ENCODE peak calls at places on chromosomes 16 and 17, in eight cellular contexts. B, P, H, U, J, Q, C and Z are unnamed samples.

GRCh38 chr16:83305092-83305491 is 502.7 kb upstream of the HSBP1 start:
- DNase-seq in B (peak; percentile 19), C (no peak), U (no peak), Q (no peak), J (no peak), H (no peak), P (no peak), Z (no peak)

GRCh38 chr17:15414502-15415348 is 52.7 kb downstream of the CDRT4 start:
- DNase-seq in P (no peak), C (no peak), H (no peak), Q (no peak), J (no peak), U (peak; percentile 70), B (no peak), Z (no peak)

GRCh38 chr16:4700997-4701743 is 7.8 kb downstream of the NUDT16L1 start:
- DNase-seq in J (peak; percentile 72), P (no peak), U (no peak), H (no peak), Q (no peak), B (no peak), C (no peak), Z (no peak)

GRCh38 chr16:11354733-11355574 is 9.7 kb downstream of the RMI2 start:
- DNase-seq in P (no peak), C (no peak), H (peak; percentile 57), Q (peak; percentile 59), B (peak; percentile 94), U (no peak), J (no peak), Z (no peak)

GRCh38 chr16:2895813-2896212 is 12.8 kb downstream of the FLYWCH2 start:
- DNase-seq in U (no peak), B (no peak), H (no peak), J (no peak), C (no peak), Q (no peak), P (no peak), Z (no peak)

GRCh38 chr17:36850794-36851193 is 86.5 kb upstream of the LHX1 start:
- DNase-seq in C (no peak), P (no peak), J (no peak), H (no peak), Q (no peak), U (no peak), B (peak; percentile 34), Z (no peak)

GRCh38 chr17:74369221-74369620 is 1.9 kb downstream of the GPR142 start:
- DNase-seq in P (no peak), C (no peak), J (no peak), U (no peak), Q (no peak), B (no peak), H (peak; percentile 51), Z (no peak)

GRCh38 chr17:40134184-40134583 is 6.2 kb upstream of the CASC3 start:
- DNase-seq in P (no peak), U (no peak), C (no peak), Q (no peak), B (no peak), J (no peak), H (no peak), Z (no peak)

GRCh38 chr17:7803981-7804380 is 30.0 kb upstream of the KDM6B start:
- DNase-seq in P (no peak), Q (no peak), H (no peak), B (no peak), U (no peak), J (peak; percentile 32), C (no peak), Z (no peak)

GRCh38 chr16:66412182-66412581 is 14.9 kb upstream of the BEAN1 start:
- DNase-seq in U (no peak), J (no peak), Q (no peak), B (no peak), C (no peak), P (no peak), H (no peak), Z (no peak)

GRCh38 chr16:26532456-26532855 is 534.3 kb upstream of the C16orf82 start:
- DNase-seq in U (no peak), B (no peak), J (no peak), P (no peak), H (no peak), Q (no peak), C (no peak), Z (no peak)

GRCh38 chr16:33877-34707 is 19.3 kb downstream of the POLR3K start:
- DNase-seq in C (no peak), P (no peak), B (no peak), H (no peak), U (no peak), J (no peak), Q (no peak), Z (no peak)

GRCh38 chr16:35689764-35690163 is 2230.4 kb downstream of the TP53TG3F start:
- DNase-seq in B (no peak), C (no peak), J (no peak), Q (no peak), U (no peak), H (no peak), P (no peak), Z (no peak)

GRCh38 chr16:35691057-35691456 is 2231.6 kb downstream of the TP53TG3F start:
- DNase-seq in H (no peak), B (no peak), U (no peak), P (no peak), J (no peak), Q (no peak), C (no peak), Z (no peak)

GRCh38 chr16:35692824-35693223 is 2233.4 kb downstream of the TP53TG3F start:
- DNase-seq in Q (no peak), P (no peak), B (no peak), H (no peak), C (no peak), U (no peak), J (no peak), Z (no peak)

GRCh38 chr16:35687781-35688180 is 2228.4 kb downstream of the TP53TG3F start:
- DNase-seq in B (no peak), P (no peak), J (no peak), C (no peak), H (no peak), U (no peak), Q (no peak), Z (no peak)

DNA sequence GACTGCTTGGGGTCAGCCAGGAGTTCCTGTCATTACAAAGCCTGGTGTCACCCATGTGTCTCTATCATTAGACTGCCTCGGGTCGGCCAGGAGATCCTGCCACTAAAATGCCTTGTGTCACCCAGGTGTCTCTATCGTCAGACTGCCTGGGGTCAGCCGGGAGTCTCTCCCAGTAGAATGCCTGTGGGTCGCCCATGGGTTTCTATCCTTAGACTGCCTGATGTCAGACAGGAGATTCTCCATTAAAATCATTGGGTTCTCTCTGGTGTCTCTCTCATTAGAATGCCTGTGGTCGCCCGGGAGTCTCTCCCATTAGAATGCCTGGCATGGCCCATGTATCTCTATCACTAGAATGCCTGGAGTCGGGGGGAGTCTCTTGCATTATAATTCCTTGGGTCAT is 2231.0 kb downstream of the TP53TG3F start:
- DNase-seq in C (no peak), H (no peak), U (no peak), J (no peak), Q (no peak), B (no peak), P (no peak), Z (no peak)
- H3K9me3 ChIP-seq in C (no peaks in the 10 kb centered on the region), H (no peaks in the 10 kb centered on the region), U (no peaks in the 10 kb centered on the region), J (no peaks in the 10 kb centered on the region), Q (no peaks in the 10 kb centered on the region), B (no peaks in the 10 kb centered on the region), P (peaks cover 77% of the 10 kb centered on the region), Z (no peaks in the 10 kb centered on the region)

GRCh38 chr17:44111777-44112176 is 11.7 kb downstream of the HDAC5 start:
- DNase-seq in B (no peak), Q (peak; percentile 49), P (no peak), J (no peak), U (no peak), H (no peak), C (no peak), Z (no peak)

GRCh38 chr17:44109312-44109630 is 14.2 kb downstream of the HDAC5 start:
- DNase-seq in U (no peak), B (no peak), P (no peak), J (no peak), C (no peak), H (no peak), Q (no peak), Z (no peak)

GRCh38 chr17:44110823-44111633 is 12.4 kb downstream of the HDAC5 start:
- DNase-seq in H (peak; percentile 41), Q (peak; percentile 100), B (peak; percentile 94), P (peak; percentile 98), U (peak; percentile 98), C (peak; percentile 99), J (peak; percentile 94), Z (peak; percentile 75)

GRCh38 chr17:44108440-44109311 is 14.8 kb downstream of the HDAC5 start:
- DNase-seq in C (no peak), P (peak; percentile 95), J (peak; percentile 29), H (no peak), B (peak; percentile 96), Q (peak; percentile 92), U (no peak), Z (no peak)

GRCh38 chr17:44110011-44110686 is 13.3 kb downstream of the HDAC5 start:
- DNase-seq in H (no peak), J (no peak), Q (no peak), C (no peak), U (no peak), P (no peak), B (no peak), Z (no peak)
- H3K4me1 ChIP-seq in H (peaks cover 28% of the 10 kb centered on the region), J (peaks cover 27% of the 10 kb centered on the region), Q (peaks cover 49% of the 10 kb centered on the region), C (peaks cover 19% of the 10 kb centered on the region), U (peaks cover 82% of the 10 kb centered on the region), P (peaks cover 99% of the 10 kb centered on the region), B (peaks cover 35% of the 10 kb centered on the region), Z (peaks cover 7% of the 10 kb centered on the region)

GRCh38 chr16:35339337-35339736 is 1879.9 kb downstream of the TP53TG3F start:
- DNase-seq in B (no peak), P (no peak), Q (no peak), J (no peak), H (no peak), U (no peak), C (no peak), Z (no peak)
- H3K9me3 ChIP-seq in B (no peaks in the 10 kb centered on the region), P (peaks cover 9% of the 10 kb centered on the region), Q (no peaks in the 10 kb centered on the region), J (no peaks in the 10 kb centered on the region), H (no peaks in the 10 kb centered on the region), U (peaks cover 3% of the 10 kb centered on the region), C (no peaks in the 10 kb centered on the region), Z (no peaks in the 10 kb centered on the region)

GRCh38 chr17:78875738-78876597 is 27.0 kb downstream of the CEP295NL start:
- DNase-seq in P (no peak), H (no peak), C (peak; percentile 62), U (no peak), Q (no peak), J (no peak), B (peak; percentile 30), Z (no peak)
- H3K4me1 ChIP-seq in P (peaks cover 82% of the 10 kb centered on the region), H (peaks cover 15% of the 10 kb centered on the region), C (peaks cover 32% of the 10 kb centered on the region), U (no peaks in the 10 kb centered on the region), Q (peaks cover 20% of the 10 kb centered on the region), J (peaks cover 3% of the 10 kb centered on the region), B (peaks cover 30% of the 10 kb centered on the region), Z (no peaks in the 10 kb centered on the region)

DNA sequence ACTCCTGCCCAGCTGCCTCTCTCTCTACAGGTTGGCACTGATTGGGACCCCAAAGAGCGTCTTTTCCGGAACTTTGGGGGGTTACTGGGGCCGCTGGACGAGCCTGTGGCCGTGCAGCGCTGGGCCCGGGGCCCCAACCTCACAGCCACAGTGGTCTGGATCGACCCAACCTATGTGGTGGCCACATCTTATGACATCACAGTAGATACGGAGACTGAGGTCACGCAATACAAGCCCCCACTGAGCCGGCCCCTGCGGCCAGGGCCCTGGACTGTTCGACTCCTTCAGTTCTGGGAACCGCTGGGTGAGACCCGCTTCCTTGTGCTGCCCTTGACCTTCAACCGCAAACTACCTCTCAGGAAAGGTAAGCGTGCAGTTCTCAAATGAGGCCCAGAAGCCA is 12.3 kb downstream of the XYLT2 start:
- DNase-seq in J (no peak), B (no peak), P (no peak), H (no peak), Q (no peak), C (no peak), U (no peak), Z (no peak)
- H3K9me3 ChIP-seq in J (no peaks in the 10 kb centered on the region), B (no peaks in the 10 kb centered on the region), P (no peaks in the 10 kb centered on the region), H (no peaks in the 10 kb centered on the region), Q (no peaks in the 10 kb centered on the region), C (no peaks in the 10 kb centered on the region), U (no peaks in the 10 kb centered on the region), Z (no peaks in the 10 kb centered on the region)